ENCODE peak calls at places on chromosome 22, in six cellular contexts. R, O, W, K, L and B are unnamed samples.
A peak's percentile ranks its signal among the peaks of the same experiment; 100 is the strongest.

GRCh38 chr22:39818050-39818449 is 75.5 kb downstream of the ENTHD1 start:
- DNase-seq in R (peak; percentile 55), O (no peak), W (no peak), K (no peak), L (no peak), B (no peak)

GRCh38 chr22:50530857-50531545 is 1.2 kb upstream of the TYMP start:
- DNase-seq in R (no peak), O (peak; percentile 86), W (peak; percentile 96), K (peak; percentile 62), L (no peak), B (peak; percentile 87)

GRCh38 chr22:49660794-49661781 is 166.6 kb downstream of the BRD1 start:
- DNase-seq in R (no peak), O (no peak), W (peak; percentile 37), K (no peak), L (no peak), B (no peak)

GRCh38 chr22:48779661-48780596 is 1047.7 kb downstream of the BRD1 start:
- DNase-seq in R (no peak), O (peak; percentile 73), W (no peak), K (no peak), L (no peak), B (no peak)

GRCh38 chr22:50304528-50305392 is 2.7 kb downstream of the PLXNB2 start:
- DNase-seq in R (no peak), O (no peak), W (peak; percentile 75), K (no peak), L (no peak), B (peak; percentile 96)

GRCh38 chr22:42688241-42688913 is 32.3 kb downstream of the A4GALT start:
- DNase-seq in R (peak; percentile 95), O (peak; percentile 93), W (peak; percentile 81), K (no peak), L (peak; percentile 89), B (no peak)

GRCh38 chr22:48905206-48905975 is 922.3 kb downstream of the BRD1 start:
- DNase-seq in R (no peak), O (peak; percentile 81), W (no peak), K (no peak), L (no peak), B (no peak)

GRCh38 chr22:30457964-30458363 is 13.9 kb downstream of the SEC14L3 start:
- DNase-seq in R (no peak), O (no peak), W (no peak), K (no peak), L (no peak), B (no peak)

GRCh38 chr22:48689206-48689605 is 1138.5 kb downstream of the BRD1 start:
- DNase-seq in R (no peak), O (no peak), W (no peak), K (no peak), L (no peak), B (no peak)

GRCh38 chr22:19766506-19767426 is 6.2 kb downstream of the TBX1 start:
- DNase-seq in R (no peak), O (no peak), W (peak; percentile 81), K (peak; percentile 26), L (no peak), B (no peak)

GRCh38 chr22:43481528-43482309 is 69.9 kb downstream of the MPPED1 start:
- DNase-seq in R (no peak), O (no peak), W (no peak), K (no peak), L (no peak), B (no peak)

GRCh38 chr22:19874307-19875060 is 19.8 kb upstream of the GNB1L start:
- DNase-seq in R (no peak), O (no peak), W (peak; percentile 90), K (no peak), L (no peak), B (peak; percentile 30)

GRCh38 chr22:48743601-48744282 is 1083.9 kb downstream of the BRD1 start:
- DNase-seq in R (no peak), O (peak; percentile 81), W (no peak), K (no peak), L (no peak), B (peak; percentile 33)

GRCh38 chr22:29985912-29986311 is 94.4 kb upstream of the HORMAD2 start:
- DNase-seq in R (no peak), O (no peak), W (no peak), K (no peak), L (no peak), B (no peak)

GRCh38 chr22:18093661-18094060 is 15.9 kb downstream of the PEX26 start:
- DNase-seq in R (no peak), O (no peak), W (no peak), K (no peak), L (no peak), B (no peak)

GRCh38 chr22:46238541-46238940 is 11.6 kb downstream of the CDPF1 start:
- DNase-seq in R (no peak), O (no peak), W (no peak), K (no peak), L (no peak), B (no peak)

GRCh38 chr22:20205964-20206708 is 55.3 kb upstream of the CCDC188 start:
- DNase-seq in R (peak; percentile 31), O (no peak), W (peak; percentile 84), K (peak; percentile 34), L (peak; percentile 63), B (no peak)

GRCh38 chr22:26323013-26323412 is 106.0 kb upstream of the ASPHD2 start:
- DNase-seq in R (no peak), O (no peak), W (no peak), K (no peak), L (no peak), B (no peak)

GRCh38 chr22:27906241-27906640 is 12.8 kb downstream of the PITPNB start:
- DNase-seq in R (no peak), O (no peak), W (no peak), K (no peak), L (no peak), B (no peak)

GRCh38 chr22:30717952-30718351 is 23.3 kb downstream of the OSBP2 start:
- DNase-seq in R (no peak), O (no peak), W (no peak), K (no peak), L (no peak), B (no peak)

GRCh38 chr22:36467042-36467810 is 14.2 kb downstream of the TXN2 start:
- DNase-seq in R (peak; percentile 25), O (no peak), W (no peak), K (no peak), L (no peak), B (no peak)

GRCh38 chr22:21455334-21456089 is 11.7 kb upstream of the TMEM191C start:
- DNase-seq in R (no peak), O (peak; percentile 73), W (peak; percentile 24), K (no peak), L (no peak), B (no peak)